ENCODE peak calls at places on chromosomes 2 and 18, in four cellular contexts. X is left lung; U is effector memory CD4-positive, alpha-beta T cell; D is dorsolateral prefrontal cortex. Z is an unnamed sample.

GRCh38 chr2:168053676-168054075 is 193.7 kb downstream of the STK39 start:
- DNase-seq in X (no peak), U (no peak), D (no peak), Z (no peak)

GRCh38 chr2:96548558-96549465 is 12.3 kb downstream of the ARID5A start:
- DNase-seq in X (no peak), U (no peak), D (no peak), Z (no peak)

GRCh38 chr2:29284671-29285070 is 169.5 kb downstream of the CLIP4 start:
- DNase-seq in X (no peak), U (no peak), D (no peak), Z (no peak)

GRCh38 chr18:22188551-22189267 is 19.3 kb downstream of the GATA6 start:
- DNase-seq in X (no peak), U (no peak), D (no peak), Z (no peak)

GRCh38 chr2:108917078-108917440 is 72.0 kb downstream of the EDAR start:
- DNase-seq in X (no peak), U (no peak), D (no peak), Z (no peak)

GRCh38 chr2:226080323-226080722 is 680.8 kb downstream of the NYAP2 start:
- DNase-seq in X (no peak), U (no peak), D (no peak), Z (no peak)

GRCh38 chr2:85438291-85439110 is 20.0 kb downstream of the SH2D6 start:
- DNase-seq in X (no peak), U (no peak), D (no peak), Z (peak; percentile 42)

GRCh38 chr2:236919209-236919608 is 166.5 kb upstream of the COPS8 start:
- DNase-seq in X (no peak), U (no peak), D (no peak), Z (no peak)

GRCh38 chr18:44521673-44522032 is 159.0 kb upstream of the SETBP1 start:
- DNase-seq in X (no peak), U (no peak), D (no peak), Z (no peak)

GRCh38 chr2:40403233-40403841 is 48.6 kb downstream of the SLC8A1 start:
- DNase-seq in X (no peak), U (no peak), D (no peak), Z (no peak)

GRCh38 chr18:44988821-44989587 is 308.3 kb downstream of the SETBP1 start:
- DNase-seq in X (no peak), U (no peak), D (no peak), Z (no peak)

GRCh38 chr18:34767601-34768027 is 57.5 kb downstream of the DTNA start:
- DNase-seq in X (no peak), U (no peak), D (no peak), Z (no peak)

GRCh38 chr2:239357954-239358754 is 42.7 kb downstream of the HDAC4 start:
- DNase-seq in X (no peak), U (no peak), D (no peak), Z (no peak)

GRCh38 chr2:66153941-66154340 is 281.0 kb upstream of the MEIS1 start:
- DNase-seq in X (no peak), U (no peak), D (no peak), Z (no peak)

GRCh38 chr2:202278944-202279343 is 13.4 kb downstream of the NOP58 start:
- DNase-seq in X (no peak), U (no peak), D (no peak), Z (no peak)

GRCh38 chr18:70576281-70577022 is 287.6 kb downstream of the SOCS6 start:
- DNase-seq in X (no peak), U (no peak), D (no peak), Z (no peak)

GRCh38 chr2:8098952-8099582 is 582.8 kb upstream of the ID2 start:
- DNase-seq in X (no peak), U (no peak), D (no peak), Z (no peak)

GRCh38 chr18:44187090-44187489 is 493.6 kb upstream of the SETBP1 start:
- DNase-seq in X (no peak), U (no peak), D (no peak), Z (no peak)

GRCh38 chr2:37560863-37561614 is 110.4 kb downstream of the CDC42EP3 start:
- DNase-seq in X (no peak), U (no peak), D (no peak), Z (no peak)

GRCh38 chr18:76450912-76451421 is 44.1 kb downstream of the ZNF516 start:
- DNase-seq in X (no peak), U (no peak), D (no peak), Z (no peak)

GRCh38 chr2:12014088-12014960 is 267.9 kb downstream of the LPIN1 start:
- DNase-seq in X (peak; percentile 63), U (no peak), D (no peak), Z (no peak)

GRCh38 chr2:42998721-42999120 is 206.3 kb upstream of the HAAO start:
- DNase-seq in X (no peak), U (no peak), D (no peak), Z (no peak)

GRCh38 chr18:38847326-38847725 is 1281.7 kb upstream of the CELF4 start:
- DNase-seq in X (no peak), U (no peak), D (no peak), Z (no peak)

GRCh38 chr2:112048887-112049286 is 6.2 kb upstream of the TMEM87B start:
- DNase-seq in X (no peak), U (no peak), D (no peak), Z (no peak)

GRCh38 chr18:75161629-75162028 is 47.3 kb downstream of the PTGR3 start:
- DNase-seq in X (no peak), U (no peak), D (no peak), Z (no peak)

GRCh38 chr2:95300391-95300938 is 3.3 kb downstream of the KCNIP3 start:
- DNase-seq in X (no peak), U (no peak), D (no peak), Z (no peak)

GRCh38 chr18:48713302-48713701 is 174.5 kb downstream of the CTIF start:
- DNase-seq in X (no peak), U (no peak), D (no peak), Z (no peak)

GRCh38 chr18:33231474-33232317 is 208.8 kb downstream of the CCDC178 start:
- DNase-seq in X (peak; percentile 34), U (no peak), D (no peak), Z (peak; percentile 32)

DNA sequence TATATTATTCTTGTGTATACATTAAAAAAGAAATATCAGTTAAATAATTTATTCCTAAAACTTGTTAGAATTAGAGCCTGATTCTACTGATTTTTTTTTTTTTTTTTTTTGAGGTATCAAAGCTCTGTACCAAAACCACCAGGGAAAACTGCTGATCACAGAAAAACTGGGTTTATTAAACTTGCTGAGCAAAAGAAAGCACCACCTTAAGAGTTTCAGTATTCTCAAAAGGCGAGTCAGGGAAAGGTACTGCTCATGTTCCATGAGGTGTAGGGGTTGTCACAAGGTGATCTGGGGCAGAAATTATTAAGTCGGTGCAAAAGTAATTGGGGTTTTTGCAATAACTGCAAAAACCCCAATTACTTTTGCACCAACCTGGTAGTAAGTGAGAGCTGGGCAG is 51.7 kb upstream of the KLF7 start:
- DNase-seq in X (no peak), U (no peak), D (no peak), Z (no peak)
- H3K27ac ChIP-seq in X (no peak overlapping the region), U (no peak overlapping the region), D (no peak overlapping the region), Z (no peak overlapping the region)

GRCh38 chr2:164060031-164060430 is 324.2 kb upstream of the FIGN start:
- DNase-seq in X (no peak), U (no peak), D (no peak), Z (no peak)

GRCh38 chr2:164061129-164061746 is 325.4 kb upstream of the FIGN start:
- DNase-seq in X (no peak), U (no peak), D (no peak), Z (no peak)

GRCh38 chr2:164054651-164055050 is 318.8 kb upstream of the FIGN start:
- DNase-seq in X (no peak), U (no peak), D (no peak), Z (no peak)

GRCh38 chr2:164055623-164056022 is 319.8 kb upstream of the FIGN start:
- DNase-seq in X (no peak), U (no peak), D (no peak), Z (no peak)
- H3K27ac ChIP-seq in X (no peak overlapping the region), U (no peak overlapping the region), D (no peak overlapping the region), Z (no peak overlapping the region)

DNA sequence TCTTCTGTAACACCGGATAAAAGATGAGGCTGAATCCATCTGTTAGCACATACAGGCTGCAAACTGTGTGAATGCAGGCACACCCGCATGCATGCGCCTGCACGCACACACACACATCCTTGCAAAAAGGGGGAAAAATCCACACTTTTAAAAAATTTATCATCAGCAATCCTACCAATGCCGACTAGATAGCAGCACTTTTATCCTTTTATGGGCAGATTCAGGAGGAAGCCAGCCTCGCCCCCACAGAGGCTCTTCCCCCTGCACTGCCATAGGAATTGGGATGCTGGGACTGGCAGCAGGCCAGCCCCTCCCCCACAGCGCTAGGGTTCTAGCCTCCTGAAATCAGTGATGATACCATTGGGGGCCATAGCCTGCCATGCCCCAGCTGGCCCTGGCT is 25.6 kb downstream of the CYRIA start:
- DNase-seq in X (no peak), U (no peak), D (no peak), Z (no peak)
- H3K27ac ChIP-seq in X (no peak overlapping the region), U (no peak overlapping the region), D (peak overlapping the region; percentile 83), Z (peak overlapping the region; percentile 46)

GRCh38 chr18:9766076-9766481 is 58.0 kb downstream of the RAB31 start:
- DNase-seq in X (no peak), U (no peak), D (no peak), Z (peak; percentile 33)
- H3K27ac ChIP-seq in X (no peak overlapping the region), U (no peak overlapping the region), D (no peak overlapping the region), Z (no peak overlapping the region)

DNA sequence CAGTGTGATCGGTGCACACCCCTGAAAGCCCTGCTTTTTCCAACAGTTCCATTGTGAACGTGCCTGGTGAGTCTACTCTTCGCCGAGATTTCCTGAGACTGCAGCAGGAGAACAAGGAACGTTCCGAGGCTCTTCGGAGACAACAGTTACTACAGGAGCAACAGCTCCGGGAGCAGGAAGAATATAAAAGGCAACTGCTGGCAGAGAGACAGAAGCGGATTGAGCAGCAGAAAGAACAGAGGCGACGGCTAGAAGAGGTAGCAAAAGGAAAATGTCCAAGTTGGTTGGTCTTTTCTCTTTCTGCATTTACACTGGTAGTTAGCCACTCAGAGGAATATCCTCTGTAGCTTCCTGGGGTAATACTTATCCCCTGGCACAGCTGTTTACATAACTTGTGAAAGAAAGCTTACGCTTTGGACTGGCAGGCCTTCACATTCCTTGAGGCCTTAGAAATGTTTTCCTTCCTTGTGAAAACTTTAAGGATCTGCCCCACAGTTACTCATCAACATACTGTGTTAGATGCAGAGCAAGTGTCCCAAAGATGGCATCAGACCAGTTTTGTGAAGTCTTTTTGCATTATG is 146.6 kb downstream of the MAP4K4 start:
- DNase-seq in X (no peak), U (no peak), D (no peak), Z (no peak)
- H3K27ac ChIP-seq in X (no peak overlapping the region), U (no peak overlapping the region), D (peak overlapping the region; percentile 76), Z (peak overlapping the region; percentile 42)

DNA sequence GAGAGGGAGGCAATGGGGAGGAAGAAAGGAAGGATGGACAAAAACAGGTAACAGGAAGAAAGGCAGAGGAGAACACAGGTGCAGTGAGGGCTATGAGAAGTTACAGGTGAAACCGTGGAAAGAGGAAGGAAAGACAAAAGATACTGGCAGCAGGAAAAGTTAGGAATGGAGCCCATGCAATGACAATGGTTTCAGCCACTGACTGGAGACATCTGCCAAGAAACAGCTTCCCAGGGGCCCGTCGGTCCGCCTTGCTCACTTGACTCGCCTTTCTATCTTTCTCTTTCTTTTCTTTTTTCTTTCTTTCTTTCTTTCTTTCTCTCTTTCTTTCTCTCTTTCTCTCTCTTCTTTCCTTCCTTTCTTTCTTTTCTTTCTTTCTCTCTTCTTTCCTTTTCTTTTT is 37.5 kb downstream of the ST8SIA5 start:
- DNase-seq in X (no peak), U (no peak), D (no peak), Z (no peak)
- H3K27ac ChIP-seq in X (no peak overlapping the region), U (no peak overlapping the region), D (peak overlapping the region; percentile 39), Z (no peak overlapping the region)

Z was measured in caudate nucleus.